ENCODE peak calls at places on chromosomes 7 and 10, in ten cellular contexts. E is aorta; T is effector memory CD4-positive, alpha-beta T cell; G is heart right ventricle; A is neural progenitor cell; R is cardiac muscle cell; Z is left ventricle myocardium inferior; V is dorsolateral prefrontal cortex; L is upper lobe of left lung; P is iPS DF 6.9. S is an unnamed sample.
A peak's percentile ranks its signal among the peaks of the same experiment; 100 is the strongest.

GRCh38 chr7:104111294-104111693 is 96.5 kb downstream of the ORC5 start:
- DNase-seq in E (no peak), T (no peak), G (no peak), A (no peak), R (no peak), Z (no peak), V (no peak), L (no peak), P (no peak), S (no peak)

GRCh38 chr7:91945476-91945875 is 4.8 kb downstream of the AKAP9 start:
- DNase-seq in E (no peak), T (no peak), G (no peak), A (no peak), R (no peak), Z (no peak), V (no peak), L (no peak), P (no peak), S (no peak)

GRCh38 chr7:1899201-1899600 is 229.1 kb downstream of the ELFN1 start:
- DNase-seq in E (no peak), T (no peak), G (peak; percentile 50), A (no peak), R (no peak), Z (no peak), V (no peak), L (no peak), P (no peak), S (no peak)

GRCh38 chr7:108146070-108146842 is 16.1 kb upstream of the LAMB4 start:
- DNase-seq in E (no peak), T (no peak), G (no peak), A (peak; percentile 85), R (peak; percentile 80), Z (peak; percentile 25), V (peak; percentile 67), L (peak; percentile 40), P (peak; percentile 57), S (no peak)

GRCh38 chr7:130371059-130371458 is 9.2 kb upstream of the CPA1 start:
- DNase-seq in E (peak; percentile 88), T (no peak), G (no peak), A (no peak), R (no peak), Z (no peak), V (no peak), L (peak; percentile 31), P (no peak), S (no peak)

GRCh38 chr10:35140727-35141126 is 14.1 kb downstream of the CREM start:
- DNase-seq in E (no peak), T (no peak), G (no peak), A (no peak), R (no peak), Z (no peak), V (no peak), L (no peak), P (no peak), S (no peak)

GRCh38 chr10:81696609-81697388 is 178.2 kb upstream of the NRG3 start:
- DNase-seq in E (no peak), T (no peak), G (no peak), A (peak; percentile 48), R (peak; percentile 65), Z (no peak), V (no peak), L (no peak), P (no peak), S (no peak)

GRCh38 chr7:82906502-82906901 is 256.2 kb downstream of the PCLO start:
- DNase-seq in E (no peak), T (no peak), G (no peak), A (no peak), R (no peak), Z (no peak), V (no peak), L (no peak), P (no peak), S (no peak)

GRCh38 chr10:25504838-25505237 is 330.0 kb downstream of the GPR158 start:
- DNase-seq in E (no peak), T (no peak), G (no peak), A (no peak), R (no peak), Z (no peak), V (no peak), L (no peak), P (no peak), S (no peak)

GRCh38 chr10:25506821-25507335 is 332.1 kb downstream of the GPR158 start:
- DNase-seq in E (no peak), T (no peak), G (no peak), A (no peak), R (no peak), Z (no peak), V (no peak), L (no peak), P (no peak), S (no peak)

GRCh38 chr10:25504306-25504705 is 329.5 kb downstream of the GPR158 start:
- DNase-seq in E (no peak), T (no peak), G (no peak), A (no peak), R (no peak), Z (no peak), V (no peak), L (no peak), P (no peak), S (no peak)

GRCh38 chr10:25505466-25505865 is 330.7 kb downstream of the GPR158 start:
- DNase-seq in E (no peak), T (no peak), G (no peak), A (no peak), R (no peak), Z (no peak), V (no peak), L (no peak), P (no peak), S (no peak)

DNA sequence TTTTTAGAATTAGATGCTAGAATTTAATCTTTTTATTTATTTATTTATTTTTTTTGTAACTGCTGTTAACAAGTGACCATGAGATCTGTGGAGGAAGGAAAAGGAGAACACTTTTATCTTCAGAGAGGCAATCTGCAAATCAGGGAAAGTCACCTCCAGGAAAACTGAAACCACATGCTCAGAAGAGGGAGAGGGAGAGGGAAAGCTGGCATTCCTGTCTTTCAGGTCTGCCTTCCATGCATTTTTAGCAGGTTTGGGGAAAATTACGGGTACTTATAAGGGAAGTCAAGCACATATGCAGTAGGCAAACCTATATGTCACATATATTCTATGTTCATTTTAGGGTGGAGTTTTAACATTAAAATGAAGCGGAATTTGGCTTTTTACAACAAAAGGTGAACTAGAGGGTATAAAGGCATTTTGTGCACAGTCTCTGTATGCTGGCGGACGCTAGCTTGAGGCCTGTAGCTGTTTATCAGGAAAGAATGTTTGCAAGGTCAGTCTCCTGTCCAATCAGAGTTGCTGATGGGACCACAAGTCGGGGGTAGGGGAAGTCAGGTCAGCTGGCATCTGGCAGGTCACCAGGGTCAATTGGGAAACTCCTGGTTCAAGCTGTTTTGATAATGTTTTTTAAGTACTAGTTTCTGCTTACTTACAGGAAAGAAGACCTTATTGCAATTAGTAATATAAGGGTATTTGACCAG is 333.5 kb downstream of the GPR158 start:
- DNase-seq in E (no peak), T (no peak), G (no peak), A (no peak), R (no peak), Z (no peak), V (no peak), L (no peak), P (no peak), S (no peak)
- H3K27ac ChIP-seq in E (no peak overlapping the region), T (no peak overlapping the region), G (no peak overlapping the region), A (no peak overlapping the region), R (no peak overlapping the region), Z (no peak overlapping the region), V (no peak overlapping the region), L (no peak overlapping the region), P (no peak overlapping the region), S (no peak overlapping the region)

GRCh38 chr10:86359111-86359510 is 7.5 kb downstream of the GRID1 start:
- DNase-seq in E (peak; percentile 57), T (no peak), G (no peak), A (no peak), R (no peak), Z (no peak), V (no peak), L (no peak), P (no peak), S (no peak)

GRCh38 chr10:86361134-86362128 is 5.2 kb downstream of the GRID1 start:
- DNase-seq in E (peak; percentile 35), T (no peak), G (no peak), A (no peak), R (peak; percentile 73), Z (no peak), V (no peak), L (peak; percentile 10), P (no peak), S (no peak)

GRCh38 chr10:86362129-86362527 is 4.5 kb downstream of the GRID1 start:
- DNase-seq in E (peak; percentile 27), T (no peak), G (no peak), A (no peak), R (no peak), Z (no peak), V (no peak), L (peak; percentile 12), P (no peak), S (no peak)

GRCh38 chr10:86359933-86360332 is 6.7 kb downstream of the GRID1 start:
- DNase-seq in E (no peak), T (no peak), G (no peak), A (no peak), R (no peak), Z (no peak), V (no peak), L (no peak), P (no peak), S (no peak)

DNA sequence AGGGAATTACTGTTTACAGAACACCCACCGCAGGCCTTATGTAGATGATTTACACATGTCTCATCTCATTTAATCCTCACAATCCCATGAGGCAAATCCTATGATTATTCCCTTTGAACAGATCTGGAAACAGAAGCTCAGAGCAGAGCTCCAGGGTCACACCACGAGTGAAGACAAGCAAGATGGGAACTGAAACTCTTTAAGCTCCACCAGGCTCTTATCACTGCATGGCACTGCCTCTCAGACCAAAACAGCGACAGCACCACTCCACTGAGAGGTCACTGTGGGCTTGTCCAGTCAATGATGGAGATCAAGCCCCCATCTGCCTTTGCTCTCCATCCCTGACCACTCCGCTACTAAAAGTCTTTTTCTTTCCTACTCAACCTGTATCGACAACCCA is 5.9 kb downstream of the GRID1 start:
- DNase-seq in E (peak; percentile 22), T (no peak), G (no peak), A (no peak), R (no peak), Z (no peak), V (no peak), L (peak; percentile 14), P (no peak), S (no peak)
- H3K27ac ChIP-seq in E (no peak overlapping the region), T (no peak overlapping the region), G (no peak overlapping the region), A (no peak overlapping the region), R (no peak overlapping the region), Z (peak overlapping the region; percentile 43), V (peak overlapping the region; percentile 75), L (no peak overlapping the region), P (no peak overlapping the region), S (no peak overlapping the region)

GRCh38 chr7:139855498-139856270 is 26.6 kb downstream of the TBXAS1 start:
- DNase-seq in E (no peak), T (no peak), G (no peak), A (no peak), R (no peak), Z (no peak), V (no peak), L (peak; percentile 68), P (no peak), S (no peak)

GRCh38 chr7:139857791-139858190 is 28.7 kb downstream of the TBXAS1 start:
- DNase-seq in E (no peak), T (no peak), G (no peak), A (no peak), R (no peak), Z (no peak), V (no peak), L (no peak), P (no peak), S (no peak)

GRCh38 chr7:139854803-139855497 is 25.9 kb downstream of the TBXAS1 start:
- DNase-seq in E (no peak), T (no peak), G (no peak), A (no peak), R (no peak), Z (no peak), V (no peak), L (no peak), P (no peak), S (no peak)

GRCh38 chr7:139861794-139862193 is 32.7 kb downstream of the TBXAS1 start:
- DNase-seq in E (no peak), T (no peak), G (no peak), A (no peak), R (no peak), Z (no peak), V (no peak), L (no peak), P (no peak), S (no peak)

DNA sequence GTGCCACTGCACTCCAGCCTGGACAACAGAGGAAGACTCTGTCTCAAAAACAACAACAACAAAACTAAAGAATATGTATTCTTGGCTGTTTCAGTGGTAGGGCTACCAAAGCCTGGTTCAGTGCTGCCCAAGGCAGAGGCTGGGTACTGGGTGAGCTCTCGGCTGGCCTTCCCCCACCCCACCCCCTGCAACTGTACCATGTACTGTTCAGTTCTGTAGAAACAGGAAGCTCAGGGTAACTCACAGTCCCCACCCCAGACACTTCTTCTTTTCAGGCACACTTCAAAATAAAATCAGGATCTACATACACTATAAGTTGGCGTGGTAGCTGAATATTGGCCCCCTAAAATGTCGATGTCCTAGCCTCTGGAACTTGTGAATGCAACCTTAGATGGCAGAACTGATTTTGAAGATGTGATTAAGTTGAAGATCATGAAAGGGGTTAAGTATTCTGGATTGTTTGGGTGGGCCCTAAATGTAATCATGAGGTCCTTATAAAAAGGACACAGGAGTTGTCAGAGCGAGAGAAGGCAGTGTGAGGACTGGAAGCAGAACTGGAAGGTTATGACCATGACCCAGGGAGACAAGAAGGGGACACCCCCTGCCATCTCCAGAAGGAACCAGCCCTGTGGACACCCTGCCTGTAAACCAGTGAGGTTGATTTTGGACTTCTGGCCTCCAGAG is 31.2 kb downstream of the TBXAS1 start:
- DNase-seq in E (no peak), T (no peak), G (peak; percentile 28), A (no peak), R (no peak), Z (peak; percentile 55), V (no peak), L (peak; percentile 85), P (no peak), S (no peak)
- H3K27ac ChIP-seq in E (no peak overlapping the region), T (no peak overlapping the region), G (no peak overlapping the region), A (no peak overlapping the region), R (no peak overlapping the region), Z (peak overlapping the region; percentile 51), V (no peak overlapping the region), L (peak overlapping the region; percentile 67), P (no peak overlapping the region), S (no peak overlapping the region)

GRCh38 chr10:44962870-44963738 is 3.5 kb downstream of the RASSF4 start:
- DNase-seq in E (no peak), T (no peak), G (no peak), A (peak; percentile 76), R (peak; percentile 45), Z (no peak), V (peak; percentile 48), L (peak; percentile 47), P (no peak), S (no peak)
- H3K27ac ChIP-seq in E (no peak overlapping the region), T (no peak overlapping the region), G (peak overlapping the region; percentile 86), A (peak overlapping the region; percentile 96), R (peak overlapping the region; percentile 95), Z (peak overlapping the region; percentile 96), V (peak overlapping the region; percentile 96), L (peak overlapping the region; percentile 85), P (no peak overlapping the region), S (no peak overlapping the region)